ENCODE peak calls at places on chromosome X, in six cellular contexts. N is endodermal cell, Q is fibroblast of the conjunctiva, M is cardiac fibroblast, E is A673, K is COR-L47. W is an unnamed sample.

GRCh38 chrX:107628662-107629532 is 587 bp downstream of the PRPS1 start:
- DNase-seq in N (peak), Q (no peak), M (peak), E (peak), K (peak), W (no peak)

GRCh38 chrX:69196666-69197065 is 31.4 kb upstream of the PJA1 start:
- DNase-seq in N (no peak), Q (no peak), M (no peak), E (no peak), K (no peak), W (no peak)

GRCh38 chrX:104112326-104112951 is at the start of gene ZCCHC18:
- DNase-seq in N (peak), Q (no peak), M (peak), E (peak), K (peak), W (peak)

GRCh38 chrX:1466232-1466661 is 13.5 kb upstream of the ASMTL start:
- DNase-seq in N (peak), Q (no peak), M (no peak), E (no peak), K (no peak), W (no peak)

GRCh38 chrX:22192419-22193086 is 80.2 kb upstream of the CBLL2 start:
- DNase-seq in N (peak), Q (peak), M (peak), E (peak), K (peak), W (peak)

GRCh38 chrX:124863303-124863702 is 456.4 kb upstream of the TEX13C start:
- DNase-seq in N (peak), Q (no peak), M (no peak), E (peak), K (no peak), W (no peak)

GRCh38 chrX:43958529-43958928 is 14.7 kb downstream of the NDP start:
- DNase-seq in N (peak), Q (peak), M (peak), E (peak), K (peak), W (peak)

GRCh38 chrX:49269768-49270248 is at the start of gene PPP1R3F:
- DNase-seq in N (no peak), Q (no peak), M (no peak), E (no peak), K (no peak), W (no peak)

GRCh38 chrX:68677998-68678397 is 30.5 kb downstream of the STARD8 start:
- DNase-seq in N (no peak), Q (no peak), M (no peak), E (no peak), K (no peak), W (no peak)

GRCh38 chrX:21932277-21932996 is 8.1 kb upstream of the SMS start:
- DNase-seq in N (peak), Q (peak), M (peak), E (no peak), K (no peak), W (peak)

GRCh38 chrX:108313662-108314061 is 124.6 kb downstream of the COL4A6 start:
- DNase-seq in N (no peak), Q (no peak), M (no peak), E (no peak), K (no peak), W (no peak)

GRCh38 chrX:149845385-149845784 is 35.6 kb upstream of the MAGEA8 start:
- DNase-seq in N (no peak), Q (no peak), M (no peak), E (no peak), K (no peak), W (no peak)

GRCh38 chrX:130053236-130053635 is 57.1 kb downstream of the ELF4 start:
- DNase-seq in N (no peak), Q (no peak), M (no peak), E (no peak), K (no peak), W (no peak)

W was measured in HTR-8/SVneo.